ENCODE peak calls at places on chromosomes 11 and 22, in five cellular contexts. S is HL-60; O is brain microvascular endothelial cell; Z is naive thymus-derived CD4-positive, alpha-beta T cell; N is dorsolateral prefrontal cortex. D is an unnamed sample.

GRCh38 chr11:84889556-84889955 is 737.6 kb downstream of the DLG2 start:
- DNase-seq in O (no peak), N (no peak), Z (no peak), S (no peak), D (no peak)

GRCh38 chr11:70251583-70252285 is 18.8 kb upstream of the PPFIA1 start:
- DNase-seq in O (no peak), Z (no peak), N (no peak), S (no peak), D (no peak)

GRCh38 chr11:130675456-130675855 is 227.0 kb downstream of the ADAMTS15 start:
- DNase-seq in O (peak; percentile 89), Z (no peak), N (no peak), S (no peak), D (no peak)

GRCh38 chr22:46006379-46007002 is 29.5 kb upstream of the WNT7B start:
- DNase-seq in S (peak; percentile 83), O (peak; percentile 76), Z (peak; percentile 78), N (peak; percentile 95), D (peak; percentile 84)

GRCh38 chr11:19664896-19665548 is 47.6 kb upstream of the NAV2 start:
- DNase-seq in N (peak; percentile 33), Z (no peak), S (no peak), O (no peak), D (peak; percentile 56)

GRCh38 chr22:46848227-46848626 is 85.8 kb downstream of the TBC1D22A start:
- DNase-seq in N (no peak), O (peak; percentile 20), Z (no peak), S (no peak), D (no peak)

GRCh38 chr11:64227405-64227956 is 1.4 kb downstream of the NUDT22 start:
- DNase-seq in N (no peak), Z (no peak), O (no peak), S (no peak), D (no peak)

GRCh38 chr11:75576445-75577049 is 14.5 kb downstream of the SERPINH1 start:
- DNase-seq in S (no peak), N (no peak), Z (no peak), O (peak; percentile 56), D (no peak)

GRCh38 chr11:68040957-68041591 is 2.2 kb downstream of the TCIRG1 start:
- DNase-seq in O (no peak), N (no peak), Z (no peak), S (peak; percentile 28), D (no peak)

GRCh38 chr22:50340157-50340879 is 2.8 kb upstream of the PPP6R2 start:
- DNase-seq in O (no peak), S (no peak), N (no peak), Z (no peak), D (no peak)

GRCh38 chr22:30290318-30290678 is 993 bp upstream of the CASTOR1 start:
- DNase-seq in N (no peak), Z (no peak), O (no peak), S (no peak), D (no peak)

GRCh38 chr11:35750981-35751663 is 88.5 kb downstream of the TRIM44 start:
- DNase-seq in N (no peak), O (no peak), S (no peak), Z (no peak), D (no peak)

GRCh38 chr22:43884600-43885318 is 7.1 kb downstream of the PNPLA5 start:
- DNase-seq in Z (no peak), O (peak; percentile 11), N (peak; percentile 54), S (peak; percentile 31), D (peak; percentile 30)

GRCh38 chr11:72202571-72202970 is 10.6 kb downstream of the FOLR1 start:
- DNase-seq in O (no peak), S (no peak), N (no peak), Z (no peak), D (no peak)

GRCh38 chr22:27445876-27446275 is 355.7 kb downstream of the MN1 start:
- DNase-seq in N (no peak), S (no peak), Z (no peak), O (no peak), D (no peak)

GRCh38 chr22:33126881-33127280 is 68.7 kb upstream of the SYN3 start:
- DNase-seq in S (no peak), Z (no peak), N (no peak), O (no peak), D (no peak)

GRCh38 chr22:23376256-23376655 is 195.9 kb downstream of the BCR start:
- DNase-seq in N (no peak), Z (peak; percentile 7), O (no peak), S (peak; percentile 2), D (no peak)

GRCh38 chr11:34977039-34977906 is 60.9 kb downstream of the PDHX start:
- DNase-seq in O (peak; percentile 40), Z (no peak), N (no peak), S (no peak), D (no peak)

GRCh38 chr22:27857441-27857840 is 55.9 kb upstream of the MN1 start:
- DNase-seq in Z (no peak), N (no peak), S (no peak), O (no peak), D (no peak)

GRCh38 chr22:25628494-25628893 is 64.0 kb downstream of the GRK3 start:
- DNase-seq in O (no peak), S (no peak), Z (no peak), N (no peak), D (no peak)

GRCh38 chr11:113615773-113616172 is 90.3 kb downstream of the TMPRSS5 start:
- DNase-seq in Z (no peak), N (no peak), S (no peak), O (peak; percentile 19), D (no peak)

GRCh38 chr11:32290783-32291182 is 144.6 kb downstream of the WT1 start:
- DNase-seq in N (peak; percentile 26), Z (no peak), S (no peak), O (no peak), D (peak; percentile 4)

GRCh38 chr11:116595305-116595880 is 177.4 kb downstream of the BUD13 start:
- DNase-seq in O (no peak), S (no peak), Z (no peak), N (no peak), D (no peak)

GRCh38 chr11:76918941-76919386 is 58.2 kb downstream of the ACER3 start:
- DNase-seq in S (peak; percentile 8), Z (peak; percentile 5), O (peak; percentile 23), N (no peak), D (peak; percentile 1)

GRCh38 chr11:24820541-24820940 is 323.7 kb downstream of the LUZP2 start:
- DNase-seq in O (no peak), S (no peak), N (no peak), Z (no peak), D (no peak)

GRCh38 chr11:117620131-117620530 is 176.9 kb downstream of the DSCAML1 start:
- DNase-seq in N (no peak), Z (no peak), S (no peak), O (no peak), D (no peak)

GRCh38 chr22:50053861-50054260 is 4.2 kb downstream of the TTLL8 start:
- DNase-seq in N (no peak), Z (no peak), O (no peak), S (no peak), D (no peak)

GRCh38 chr22:31206896-31207687 is 5.0 kb upstream of the LIMK2 start:
- DNase-seq in Z (no peak), S (no peak), O (no peak), N (no peak), D (no peak)

GRCh38 chr11:17764446-17765218 is 30.1 kb downstream of the KCNC1 start:
- DNase-seq in Z (no peak), O (no peak), N (no peak), S (no peak), D (no peak)

GRCh38 chr11:67504023-67504949 is 877 bp downstream of the PITPNM1 start:
- DNase-seq in S (no peak), N (no peak), O (peak; percentile 12), Z (no peak), D (no peak)

DNA sequence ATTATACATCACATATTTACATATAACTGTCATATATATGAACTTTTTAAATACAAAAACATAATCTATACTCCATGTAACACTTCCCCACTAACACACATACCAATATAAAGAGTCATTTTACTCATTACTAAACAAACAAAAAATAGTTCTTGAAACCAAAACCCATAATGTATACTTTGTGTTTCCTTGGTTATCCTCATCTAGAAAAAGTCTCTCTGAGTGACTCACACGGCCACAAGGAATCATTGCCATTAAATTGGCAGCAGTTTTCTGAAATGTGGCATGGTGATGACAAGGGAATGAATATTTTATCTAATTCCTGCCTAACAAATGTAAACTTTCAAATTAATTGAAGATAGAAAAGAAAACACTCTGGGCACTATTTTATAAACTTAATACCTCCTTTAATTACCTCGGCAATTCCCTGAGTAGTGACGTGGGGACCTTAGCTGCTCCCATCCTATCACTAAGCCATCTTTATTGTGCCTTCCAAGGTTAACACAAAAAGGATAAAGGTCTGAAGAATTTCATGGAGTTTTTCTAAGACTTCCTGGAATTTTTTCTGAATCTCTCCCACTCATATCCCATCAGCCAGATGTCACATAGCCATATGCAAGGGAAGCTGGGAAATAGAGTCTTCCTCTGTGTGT is 857.1 kb upstream of the TENM4 start:
- DNase-seq in O (peak; percentile 82), Z (no peak), S (no peak), N (no peak), D (no peak)
- H3K27ac ChIP-seq in O (peak overlapping the region; percentile 80), Z (no peak overlapping the region), S (no peak overlapping the region), N (no peak overlapping the region), D (no peak overlapping the region)

GRCh38 chr11:267491-267994 is 10.7 kb upstream of the NLRP6 start:
- DNase-seq in S (peak; percentile 61), Z (peak; percentile 67), O (no peak), N (no peak), D (no peak)
- H3K27ac ChIP-seq in S (peak overlapping the region; percentile 99), Z (peak overlapping the region; percentile 80), O (no peak overlapping the region), N (peak overlapping the region; percentile 73), D (peak overlapping the region; percentile 78)

GRCh38 chr22:36445158-36445668 is 36.2 kb downstream of the TXN2 start:
- DNase-seq in Z (no peak), N (no peak), O (peak; percentile 90), S (peak; percentile 51), D (no peak)
- H3K27ac ChIP-seq in Z (no peak overlapping the region), N (no peak overlapping the region), O (peak overlapping the region; percentile 82), S (peak overlapping the region; percentile 54), D (no peak overlapping the region)

GRCh38 chr22:20031732-20032406 is 11.0 kb downstream of the TANGO2 start:
- DNase-seq in S (no peak), Z (no peak), N (no peak), O (no peak), D (no peak)

GRCh38 chr22:20034143-20034542 is 13.2 kb downstream of the TANGO2 start:
- DNase-seq in N (no peak), O (no peak), Z (no peak), S (no peak), D (no peak)

GRCh38 chr22:20032407-20032991 is 11.6 kb downstream of the TANGO2 start:
- DNase-seq in S (no peak), Z (no peak), N (no peak), O (no peak), D (no peak)

GRCh38 chr22:20035375-20036084 is 14.6 kb downstream of the TANGO2 start:
- DNase-seq in Z (no peak), S (no peak), O (no peak), N (no peak), D (no peak)

GRCh38 chr22:20033045-20033706 is 12.3 kb downstream of the TANGO2 start:
- DNase-seq in O (no peak), Z (no peak), S (no peak), N (no peak), D (peak; percentile 47)
- H3K27ac ChIP-seq in O (no peak overlapping the region), Z (no peak overlapping the region), S (no peak overlapping the region), N (peak overlapping the region; percentile 82), D (peak overlapping the region; percentile 83)